ENCODE peak calls at places on chromosomes 6 and 20, in four cellular contexts. J, K, L and E are unnamed samples.
A peak's percentile ranks its signal among the peaks of the same experiment; 100 is the strongest.

GRCh38 chr20:11080010-11080409 is 406.2 kb upstream of the JAG1 start:
- DNase-seq in J (no peak), L (no peak), K (no peak), E (no peak)

GRCh38 chr6:90454835-90455427 is 131.9 kb downstream of the MAP3K7 start:
- DNase-seq in J (no peak), K (no peak), L (no peak), E (no peak)

GRCh38 chr6:148316308-148316707 is 26.3 kb upstream of the SASH1 start:
- DNase-seq in J (no peak), L (no peak), K (no peak), E (no peak)

GRCh38 chr20:48760403-48760889 is 67.4 kb downstream of the PREX1 start:
- DNase-seq in K (no peak), L (no peak), J (no peak), E (no peak)

GRCh38 chr6:35011096-35012041 is 122.3 kb downstream of the ANKS1A start:
- DNase-seq in J (no peak), L (no peak), K (no peak), E (no peak)

GRCh38 chr6:163249651-163250101 is 164.8 kb upstream of the QKI start:
- DNase-seq in L (no peak), K (no peak), J (no peak), E (no peak)

GRCh38 chr6:165876568-165876967 is 213.5 kb upstream of the PDE10A start:
- DNase-seq in J (no peak), L (no peak), K (no peak), E (no peak)

GRCh38 chr20:36563415-36563814 is 10.0 kb upstream of the TGIF2 start:
- DNase-seq in J (no peak), K (no peak), L (no peak), E (no peak)

GRCh38 chr6:97009781-97010492 is 85.4 kb downstream of the KLHL32 start:
- DNase-seq in J (no peak), K (no peak), L (no peak), E (no peak)

GRCh38 chr20:49360242-49360968 is 82.5 kb upstream of the ZNFX1 start:
- DNase-seq in K (no peak), L (no peak), J (peak; percentile 81), E (no peak)

GRCh38 chr20:61805365-61805764 is 260.3 kb downstream of the TAF4 start:
- DNase-seq in L (no peak), J (no peak), K (no peak), E (no peak)

GRCh38 chr6:13711384-13711725 is 280 bp downstream of the RANBP9 start:
- DNase-seq in J (no peak), K (no peak), L (no peak), E (no peak)

GRCh38 chr6:160041608-160042007 is 72.7 kb downstream of the IGF2R start:
- DNase-seq in K (no peak), J (peak; percentile 22), L (no peak), E (no peak)

GRCh38 chr6:26329763-26330511 is 35.1 kb upstream of the BTN3A2 start:
- DNase-seq in K (peak; percentile 59), L (no peak), J (peak; percentile 68), E (no peak)

GRCh38 chr6:139150915-139151314 is 16.0 kb downstream of the HECA start:
- DNase-seq in J (no peak), K (no peak), L (no peak), E (no peak)

GRCh38 chr6:135182120-135182992 is 1.2 kb downstream of the MYB start:
- DNase-seq in K (peak; percentile 28), L (no peak), J (no peak), E (peak; percentile 30)

GRCh38 chr20:24339179-24339578 is 130.2 kb upstream of the SYNDIG1 start:
- DNase-seq in L (no peak), J (no peak), K (no peak), E (no peak)

GRCh38 chr20:57912227-57912582 is 202.4 kb upstream of the PMEPA1 start:
- DNase-seq in K (no peak), J (no peak), L (no peak), E (no peak)

GRCh38 chr20:33668087-33668790 is 1.5 kb downstream of the ACTL10 start:
- DNase-seq in J (no peak), L (no peak), K (peak; percentile 69), E (peak; percentile 64)

GRCh38 chr6:158153576-158153975 is 14.5 kb downstream of the SERAC1 start:
- DNase-seq in L (no peak), J (peak; percentile 35), K (no peak), E (no peak)

GRCh38 chr6:155185544-155185943 is 78.3 kb upstream of the CLDN20 start:
- DNase-seq in J (no peak), K (no peak), L (no peak), E (no peak)

GRCh38 chr6:133778414-133778813 is 110.5 kb upstream of the TCF21 start:
- DNase-seq in K (no peak), L (no peak), J (no peak), E (no peak)
- TF ChIP-seq SP1 in K (no peak), L (no peak), J (no peak), E (no peak)

GRCh38 chr20:31760457-31761240 is 21.6 kb downstream of the TPX2 start:
- DNase-seq in K (no peak), L (no peak), J (no peak), E (no peak)
- TF ChIP-seq BHLHE40 in K (no peak), L (no peak), J (no peak), E (no peak)

GRCh38 chr6:80674669-80675068 is 568.2 kb downstream of the BCKDHB start:
- DNase-seq in L (no peak), J (no peak), K (no peak), E (no peak)
- TF ChIP-seq TARDBP in L (no peak), J (no peak), K (no peak), E (no peak)

GRCh38 chr6:126640921-126641320 is 301.0 kb downstream of the CENPW start:
- DNase-seq in J (no peak), L (no peak), K (no peak), E (no peak)
- TF ChIP-seq SP1 in J (no peak), L (no peak), K (no peak), E (no peak)

GRCh38 chr6:65259982-65260381 is 447.0 kb downstream of the EYS start:
- DNase-seq in K (no peak), L (no peak), J (no peak), E (no peak)

GRCh38 chr6:65259080-65259479 is 447.9 kb downstream of the EYS start:
- DNase-seq in L (no peak), K (no peak), J (peak; percentile 11), E (peak; percentile 31)
- TF ChIP-seq BHLHE40 in L (no peak), K (no peak), J (no peak), E (no peak)

GRCh38 chr6:167930300-167930699 is 67.2 kb upstream of the KIF25 start:
- DNase-seq in L (no peak), J (peak; percentile 24), K (no peak), E (no peak)

GRCh38 chr6:167934426-167934864 is 63.0 kb upstream of the KIF25 start:
- DNase-seq in L (no peak), J (no peak), K (no peak), E (no peak)

GRCh38 chr6:167933290-167933689 is 64.2 kb upstream of the KIF25 start:
- DNase-seq in K (no peak), J (peak; percentile 43), L (no peak), E (no peak)

GRCh38 chr6:167933847-167934246 is 63.6 kb upstream of the KIF25 start:
- DNase-seq in K (no peak), J (no peak), L (no peak), E (no peak)

DNA sequence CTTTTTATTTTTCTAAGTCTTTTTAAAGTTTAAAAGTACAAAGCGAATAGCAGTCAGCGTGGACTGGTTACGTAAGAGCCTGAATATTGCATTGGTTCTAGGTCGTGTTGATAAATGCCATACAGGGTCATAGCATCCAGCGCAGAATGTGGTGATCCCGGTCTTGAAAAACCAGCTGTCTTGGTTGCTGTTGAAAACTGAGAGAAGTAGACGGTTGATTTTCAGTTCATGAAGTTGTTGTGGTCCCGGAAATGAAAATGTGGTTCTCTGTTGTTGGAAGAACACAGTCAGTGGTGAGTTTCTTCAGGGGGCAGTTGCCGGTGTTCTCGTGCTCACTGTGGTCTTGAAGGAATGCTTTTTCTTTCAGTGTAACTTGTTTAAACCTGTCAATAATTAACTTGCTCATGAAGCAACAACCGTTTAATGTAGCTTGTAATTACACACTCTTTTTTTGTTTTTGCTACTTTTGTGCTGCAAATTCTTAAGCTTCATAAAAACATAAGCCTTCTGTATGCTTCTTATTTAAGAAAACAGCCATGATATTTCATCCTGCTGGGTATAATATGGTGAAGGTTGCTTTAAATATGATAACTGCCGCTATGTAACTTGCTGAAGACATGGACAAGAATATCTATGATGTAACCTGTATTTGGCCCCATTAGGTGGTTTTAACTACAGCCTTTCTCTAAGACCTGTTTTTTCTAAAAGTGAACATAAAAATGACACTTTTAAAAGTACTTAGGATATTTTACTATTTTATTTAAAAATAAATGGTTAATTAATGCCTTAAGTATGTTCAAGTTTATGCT is 64.8 kb upstream of the KIF25 start:
- DNase-seq in K (no peak), J (peak; percentile 88), L (no peak), E (no peak)
- TF ChIP-seq TARDBP in K (no peak), J (no peak), L (no peak), E (no peak)